ENCODE peak calls at places on chromosomes 5 and 9, in four cellular contexts. G is astrocyte of the spinal cord, W is dorsolateral prefrontal cortex, U is lower leg skin. N is an unnamed sample.

GRCh38 chr5:180786398-180787005 is 16.1 kb downstream of the MGAT1 start:
- DNase-seq in W (no peak), U (no peak), G (peak), N (no peak)

GRCh38 chr9:86614871-86615849 is 260.9 kb upstream of the TUT7 start:
- DNase-seq in G (no peak), W (no peak), U (no peak), N (peak)

GRCh38 chr5:126635585-126635984 is 34.8 kb downstream of the PHAX start:
- DNase-seq in W (no peak), G (no peak), U (no peak), N (no peak)

GRCh38 chr9:116589392-116590354 is 97.4 kb upstream of the TRIM32 start:
- DNase-seq in U (no peak), W (no peak), G (peak), N (no peak)

GRCh38 chr5:173840111-173840983 is 47.8 kb upstream of the CPEB4 start:
- DNase-seq in W (no peak), U (no peak), G (no peak), N (no peak)

GRCh38 chr5:122846051-122846567 is 696 bp downstream of the SNX24 start:
- DNase-seq in W (no peak), U (no peak), G (peak), N (no peak)

GRCh38 chr5:1437452-1437851 is 7.8 kb downstream of the SLC6A3 start:
- DNase-seq in G (no peak), W (no peak), U (no peak), N (no peak)

GRCh38 chr5:41967401-41967800 is 42.3 kb downstream of the FBXO4 start:
- DNase-seq in U (no peak), G (no peak), W (no peak), N (no peak)

GRCh38 chr5:179274321-179275315 is 70.6 kb downstream of the ADAMTS2 start:
- DNase-seq in W (no peak), U (no peak), G (no peak), N (no peak)

GRCh38 chr5:52277101-52277500 is 510.6 kb upstream of the ITGA1 start:
- DNase-seq in W (no peak), U (no peak), G (no peak), N (no peak)

GRCh38 chr5:136035837-136036236 is 7.0 kb downstream of the TGFBI start:
- DNase-seq in U (no peak), W (no peak), G (no peak), N (no peak)

GRCh38 chr9:109164040-109164439 is 3.0 kb downstream of the FRRS1L start:
- DNase-seq in G (no peak), U (no peak), W (no peak), N (no peak)

GRCh38 chr9:79989079-79989478 is 417.3 kb downstream of the TLE4 start:
- DNase-seq in U (no peak), G (no peak), W (no peak), N (no peak)

GRCh38 chr5:10445352-10445751 is 3.7 kb downstream of the ROPN1L start:
- DNase-seq in W (no peak), U (no peak), G (no peak), N (no peak)

GRCh38 chr9:886886-887285 is 45.4 kb downstream of the DMRT1 start:
- DNase-seq in U (no peak), W (no peak), G (no peak), N (no peak)

GRCh38 chr9:73011346-73011745 is 58.5 kb upstream of the ALDH1A1 start:
- DNase-seq in G (peak), W (no peak), U (peak), N (no peak)

GRCh38 chr5:176609724-176610429 is at the start of gene GPRIN1:
- DNase-seq in U (no peak), G (peak), W (no peak), N (peak)

GRCh38 chr5:1265026-1265425 is 29.8 kb downstream of the TERT start:
- DNase-seq in U (no peak), G (no peak), W (no peak), N (no peak)

GRCh38 chr5:94693043-94693822 is 74.8 kb downstream of the SLF1 start:
- DNase-seq in W (no peak), U (no peak), G (peak), N (no peak)

GRCh38 chr9:137243626-137244485 is 2.8 kb downstream of the TUBB4B start:
- DNase-seq in U (no peak), G (no peak), W (no peak), N (no peak)

GRCh38 chr5:124729687-124730359 is 16.6 kb downstream of the ZNF608 start:
- DNase-seq in G (peak), U (no peak), W (no peak), N (no peak)

GRCh38 chr9:4114569-4115505 is 185.0 kb downstream of the GLIS3 start:
- DNase-seq in W (no peak), G (peak), U (no peak), N (no peak)

GRCh38 chr9:93261735-93262523 is 78.0 kb downstream of the WNK2 start:
- DNase-seq in G (no peak), W (peak), U (no peak), N (peak)

GRCh38 chr5:14185336-14186131 is 42.4 kb downstream of the TRIO start:
- DNase-seq in W (no peak), G (peak), U (no peak), N (no peak)

GRCh38 chr9:98879094-98879957 is 64.4 kb upstream of the COL15A1 start:
- DNase-seq in W (no peak), G (no peak), U (no peak), N (no peak)

GRCh38 chr5:375921-376871 is 54.7 kb downstream of the AHRR start:
- DNase-seq in W (no peak), U (peak), G (no peak), N (peak)

GRCh38 chr9:78234810-78235209 is 1.1 kb upstream of the CEP78 start:
- DNase-seq in U (no peak), G (peak), W (no peak), N (no peak)

GRCh38 chr9:18824095-18824666 is 208.8 kb downstream of the SAXO1 start:
- DNase-seq in W (no peak), G (no peak), U (no peak), N (no peak)

GRCh38 chr9:80796662-80797426 is 892.5 kb downstream of the TLE1 start:
- DNase-seq in G (no peak), W (no peak), U (no peak), N (no peak)

GRCh38 chr5:86861514-86861913 is 243.8 kb downstream of the COX7C start:
- DNase-seq in G (no peak), W (no peak), U (no peak), N (no peak)

GRCh38 chr5:175124251-175124813 is 319.6 kb downstream of the DRD1 start:
- DNase-seq in W (no peak), U (no peak), G (no peak), N (no peak)

GRCh38 chr9:119221281-119221680 is 148.0 kb downstream of the BRINP1 start:
- DNase-seq in G (no peak), W (no peak), U (no peak), N (no peak)

GRCh38 chr5:168885324-168886120 is 306.4 kb upstream of the PANK3 start:
- DNase-seq in U (no peak), W (no peak), G (no peak), N (no peak)

GRCh38 chr5:103041071-103041676 is 78.8 kb downstream of the GIN1 start:
- DNase-seq in G (peak), W (no peak), U (no peak), N (no peak)

GRCh38 chr9:93903886-93904648 is 51.1 kb downstream of the BARX1 start:
- DNase-seq in U (no peak), W (no peak), G (no peak), N (no peak)

GRCh38 chr5:137218471-137218870 is 280.7 kb downstream of the SPOCK1 start:
- DNase-seq in G (peak), W (no peak), U (no peak), N (no peak)

DNA sequence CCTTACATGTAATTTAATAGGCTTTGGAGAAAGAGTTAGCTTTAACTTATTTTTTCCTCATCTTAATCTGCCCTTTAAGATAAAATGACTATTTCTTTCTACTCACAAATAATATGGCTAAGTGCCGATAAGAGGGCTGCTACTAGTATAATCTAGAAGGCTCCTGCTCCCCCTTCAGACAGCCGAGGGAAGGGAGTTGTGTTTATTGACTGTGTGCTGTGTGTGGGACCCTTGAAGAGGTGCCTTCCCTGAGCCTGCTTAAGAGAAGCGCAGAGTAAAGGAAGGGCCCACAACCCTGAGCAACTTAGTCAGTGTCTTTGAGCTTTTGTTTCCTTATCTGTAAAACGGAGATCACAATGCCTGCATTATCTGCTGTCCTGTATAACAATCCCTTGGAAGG is 28.1 kb upstream of the CKMT2 start:
- DNase-seq in G (no peak), W (no peak), U (no peak), N (no peak)
- TF ChIP-seq CTCF in G (no peak), W (no peak), U (no peak), N (no peak)

DNA sequence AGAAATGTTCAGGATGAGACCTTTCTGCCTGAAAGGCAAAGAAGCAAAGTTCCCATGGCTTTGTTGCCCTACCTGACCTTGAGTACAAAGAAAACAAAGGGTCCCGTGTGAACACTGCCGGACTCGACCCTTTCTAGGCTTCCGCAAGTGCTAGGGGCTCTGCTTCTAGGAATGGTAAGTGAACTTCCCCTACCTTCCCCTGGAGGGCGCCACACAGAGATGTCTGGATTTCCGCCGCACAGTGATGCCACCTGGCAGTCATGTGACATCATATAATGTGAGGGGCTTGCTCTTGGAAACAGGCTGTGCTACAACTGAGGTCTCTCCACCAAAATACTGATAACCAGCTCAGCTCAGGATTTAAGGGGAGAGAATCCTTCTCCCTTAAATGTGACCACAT is 56.6 kb downstream of the HSD17B3 start:
- DNase-seq in U (no peak), G (no peak), W (no peak), N (no peak)
- TF ChIP-seq CTCF in U (no peak), G (peak), W (no peak), N (peak)

GRCh38 chr5:25006734-25007133 is 362.0 kb upstream of the CDH10 start:
- DNase-seq in W (no peak), U (no peak), G (peak), N (no peak)
- TF ChIP-seq CTCF in W (peak), U (no peak), G (peak), N (peak)

GRCh38 chr9:90953200-90953599 is 151.6 kb downstream of the SYK start:
- DNase-seq in U (no peak), W (no peak), G (no peak), N (no peak)

GRCh38 chr9:90958328-90958727 is 156.7 kb downstream of the SYK start:
- DNase-seq in W (no peak), U (no peak), G (no peak), N (no peak)

GRCh38 chr9:90950600-90950999 is 149.0 kb downstream of the SYK start:
- DNase-seq in U (no peak), W (no peak), G (no peak), N (no peak)

GRCh38 chr9:90956026-90956810 is 154.6 kb downstream of the SYK start:
- DNase-seq in G (no peak), W (no peak), U (no peak), N (no peak)

GRCh38 chr9:90953805-90954204 is 152.2 kb downstream of the SYK start:
- DNase-seq in W (no peak), U (no peak), G (no peak), N (no peak)
- TF ChIP-seq CTCF in W (no peak), U (no peak), G (no peak), N (no peak)